ENCODE peak calls at places on chromosome 4, in five cellular contexts. One of them, this sample, is unnamed.

GRCh38 chr4:175369087-175369486 is 443.0 kb downstream of the GPM6A start:
- DNase-seq in left ventricle myocardium inferior: no peak
- DNase-seq in neuronal stem cell: no peak
- DNase-seq in Peyer's patch: no peak
- DNase-seq in iPS DF 6.9: no peak
- DNase-seq in this sample: no peak

GRCh38 chr4:5724377-5724776 is 13.4 kb downstream of the EVC start:
- DNase-seq in left ventricle myocardium inferior: no peak
- DNase-seq in iPS DF 6.9: no peak
- DNase-seq in Peyer's patch: no peak
- DNase-seq in neuronal stem cell: no peak
- DNase-seq in this sample: no peak

GRCh38 chr4:56627985-56628384 is 53.1 kb downstream of the HOPX start:
- DNase-seq in neuronal stem cell: no peak
- DNase-seq in iPS DF 6.9: no peak
- DNase-seq in left ventricle myocardium inferior: no peak
- DNase-seq in Peyer's patch: no peak
- DNase-seq in this sample: no peak

GRCh38 chr4:38678078-38678477 is 14.1 kb downstream of the KLF3 start:
- DNase-seq in left ventricle myocardium inferior: no peak
- DNase-seq in neuronal stem cell: no peak
- DNase-seq in Peyer's patch: no peak
- DNase-seq in iPS DF 6.9: no peak
- DNase-seq in this sample: no peak

GRCh38 chr4:23838131-23838530 is 51.7 kb downstream of the PPARGC1A start:
- DNase-seq in neuronal stem cell: no peak
- DNase-seq in Peyer's patch: no peak
- DNase-seq in iPS DF 6.9: no peak
- DNase-seq in left ventricle myocardium inferior: no peak
- DNase-seq in this sample: no peak

GRCh38 chr4:2931765-2932560 is 31.2 kb downstream of the NOP14 start:
- DNase-seq in Peyer's patch: peak
- DNase-seq in iPS DF 6.9: no peak
- DNase-seq in neuronal stem cell: no peak
- DNase-seq in left ventricle myocardium inferior: peak
- DNase-seq in this sample: no peak

GRCh38 chr4:172998527-172999469 is 169.8 kb upstream of the GALNT7 start:
- DNase-seq in iPS DF 6.9: no peak
- DNase-seq in left ventricle myocardium inferior: no peak
- DNase-seq in Peyer's patch: no peak
- DNase-seq in neuronal stem cell: no peak
- DNase-seq in this sample: no peak

GRCh38 chr4:160826339-160826679 is 1337.5 kb downstream of the FSTL5 start:
- DNase-seq in iPS DF 6.9: no peak
- DNase-seq in left ventricle myocardium inferior: no peak
- DNase-seq in neuronal stem cell: no peak
- DNase-seq in Peyer's patch: no peak
- DNase-seq in this sample: no peak

GRCh38 chr4:170674176-170674575 is 584.4 kb upstream of the AADAT start:
- DNase-seq in Peyer's patch: no peak
- DNase-seq in iPS DF 6.9: no peak
- DNase-seq in left ventricle myocardium inferior: no peak
- DNase-seq in neuronal stem cell: no peak
- DNase-seq in this sample: no peak

GRCh38 chr4:22695917-22696316 is 3.2 kb downstream of the GBA3 start:
- DNase-seq in Peyer's patch: no peak
- DNase-seq in neuronal stem cell: no peak
- DNase-seq in iPS DF 6.9: no peak
- DNase-seq in left ventricle myocardium inferior: no peak
- DNase-seq in this sample: no peak

GRCh38 chr4:176277162-176277904 is 8.3 kb upstream of the ASB5 start:
- DNase-seq in iPS DF 6.9: peak
- DNase-seq in left ventricle myocardium inferior: peak
- DNase-seq in Peyer's patch: peak
- DNase-seq in neuronal stem cell: peak
- DNase-seq in this sample: no peak

GRCh38 chr4:145618210-145618911 is 824 bp upstream of the MMAA start:
- DNase-seq in neuronal stem cell: no peak
- DNase-seq in left ventricle myocardium inferior: no peak
- DNase-seq in Peyer's patch: no peak
- DNase-seq in iPS DF 6.9: no peak
- DNase-seq in this sample: no peak

GRCh38 chr4:96483308-96484030 is 643.6 kb downstream of the PDHA2 start:
- DNase-seq in left ventricle myocardium inferior: no peak
- DNase-seq in neuronal stem cell: no peak
- DNase-seq in iPS DF 6.9: no peak
- DNase-seq in Peyer's patch: no peak
- DNase-seq in this sample: peak

GRCh38 chr4:5524900-5525299 is 183.5 kb downstream of the EVC2 start:
- DNase-seq in iPS DF 6.9: no peak
- DNase-seq in neuronal stem cell: no peak
- DNase-seq in Peyer's patch: no peak
- DNase-seq in left ventricle myocardium inferior: no peak
- DNase-seq in this sample: no peak

GRCh38 chr4:40335508-40335860 is 351 bp downstream of the CHRNA9 start:
- DNase-seq in Peyer's patch: no peak
- DNase-seq in iPS DF 6.9: no peak
- DNase-seq in left ventricle myocardium inferior: no peak
- DNase-seq in neuronal stem cell: no peak
- DNase-seq in this sample: no peak

GRCh38 chr4:8915201-8916200 is 43.9 kb upstream of the HMX1 start:
- DNase-seq in Peyer's patch: peak
- DNase-seq in left ventricle myocardium inferior: no peak
- DNase-seq in neuronal stem cell: no peak
- DNase-seq in iPS DF 6.9: no peak
- DNase-seq in this sample: no peak

GRCh38 chr4:32148120-32148666 is 1428.0 kb downstream of the PCDH7 start:
- DNase-seq in iPS DF 6.9: no peak
- DNase-seq in left ventricle myocardium inferior: no peak
- DNase-seq in Peyer's patch: no peak
- DNase-seq in neuronal stem cell: no peak
- DNase-seq in this sample: no peak

GRCh38 chr4:183505556-183506388 is 914 bp downstream of the ING2 start:
- DNase-seq in Peyer's patch: peak
- DNase-seq in left ventricle myocardium inferior: peak
- DNase-seq in iPS DF 6.9: peak
- DNase-seq in neuronal stem cell: peak
- DNase-seq in this sample: peak

GRCh38 chr4:119041951-119042560 is 93.6 kb upstream of the MYOZ2 start:
- DNase-seq in Peyer's patch: peak
- DNase-seq in iPS DF 6.9: peak
- DNase-seq in neuronal stem cell: peak
- DNase-seq in left ventricle myocardium inferior: no peak
- DNase-seq in this sample: no peak

GRCh38 chr4:77040856-77041576 is 34.8 kb downstream of the CCNI start:
- DNase-seq in neuronal stem cell: no peak
- DNase-seq in left ventricle myocardium inferior: no peak
- DNase-seq in iPS DF 6.9: no peak
- DNase-seq in Peyer's patch: no peak
- DNase-seq in this sample: no peak

GRCh38 chr4:6779667-6780565 is 2.6 kb upstream of the KIAA0232 start:
- DNase-seq in neuronal stem cell: peak
- DNase-seq in left ventricle myocardium inferior: no peak
- DNase-seq in iPS DF 6.9: no peak
- DNase-seq in Peyer's patch: peak
- DNase-seq in this sample: no peak

GRCh38 chr4:143743591-143743990 is 43.1 kb upstream of the FREM3 start:
- DNase-seq in neuronal stem cell: no peak
- DNase-seq in left ventricle myocardium inferior: no peak
- DNase-seq in Peyer's patch: no peak
- DNase-seq in iPS DF 6.9: no peak
- DNase-seq in this sample: no peak

GRCh38 chr4:23130845-23131244 is 438.1 kb downstream of the GBA3 start:
- DNase-seq in neuronal stem cell: no peak
- DNase-seq in Peyer's patch: no peak
- DNase-seq in left ventricle myocardium inferior: no peak
- DNase-seq in iPS DF 6.9: no peak
- DNase-seq in this sample: no peak

GRCh38 chr4:84895283-84895682 is 71.2 kb downstream of the WDFY3 start:
- DNase-seq in iPS DF 6.9: no peak
- DNase-seq in Peyer's patch: no peak
- DNase-seq in left ventricle myocardium inferior: no peak
- DNase-seq in neuronal stem cell: no peak
- DNase-seq in this sample: no peak

GRCh38 chr4:38967260-38968095 is 64.7 kb downstream of the TMEM156 start:
- DNase-seq in iPS DF 6.9: no peak
- DNase-seq in Peyer's patch: no peak
- DNase-seq in left ventricle myocardium inferior: no peak
- DNase-seq in neuronal stem cell: no peak
- DNase-seq in this sample: no peak

GRCh38 chr4:94575652-94576051 is 123.9 kb downstream of the PDLIM5 start:
- DNase-seq in left ventricle myocardium inferior: no peak
- DNase-seq in neuronal stem cell: no peak
- DNase-seq in Peyer's patch: no peak
- DNase-seq in iPS DF 6.9: no peak
- DNase-seq in this sample: no peak

GRCh38 chr4:152106781-152107321 is 346.0 kb upstream of the GATB start:
- DNase-seq in Peyer's patch: no peak
- DNase-seq in iPS DF 6.9: no peak
- DNase-seq in left ventricle myocardium inferior: no peak
- DNase-seq in neuronal stem cell: no peak
- DNase-seq in this sample: no peak

GRCh38 chr4:93834371-93835066 is 6.0 kb downstream of the ATOH1 start:
- DNase-seq in left ventricle myocardium inferior: no peak
- DNase-seq in iPS DF 6.9: no peak
- DNase-seq in Peyer's patch: no peak
- DNase-seq in neuronal stem cell: peak
- DNase-seq in this sample: no peak

GRCh38 chr4:5710962-5711478 is at the start of gene EVC:
- DNase-seq in Peyer's patch: peak
- DNase-seq in iPS DF 6.9: no peak
- DNase-seq in left ventricle myocardium inferior: peak
- DNase-seq in neuronal stem cell: peak
- DNase-seq in this sample: no peak

GRCh38 chr4:1547863-1548637 is 136.1 kb downstream of the FAM53A start:
- DNase-seq in neuronal stem cell: no peak
- DNase-seq in iPS DF 6.9: no peak
- DNase-seq in Peyer's patch: no peak
- DNase-seq in left ventricle myocardium inferior: peak
- DNase-seq in this sample: no peak

GRCh38 chr4:137678796-137679195 is 146.5 kb upstream of the PCDH18 start:
- DNase-seq in left ventricle myocardium inferior: no peak
- DNase-seq in Peyer's patch: no peak
- DNase-seq in neuronal stem cell: no peak
- DNase-seq in iPS DF 6.9: no peak
- DNase-seq in this sample: no peak

GRCh38 chr4:6595897-6596537 is 21.0 kb downstream of the MAN2B2 start:
- DNase-seq in left ventricle myocardium inferior: no peak
- DNase-seq in Peyer's patch: no peak
- DNase-seq in iPS DF 6.9: no peak
- DNase-seq in neuronal stem cell: no peak
- DNase-seq in this sample: no peak

GRCh38 chr4:141455651-141456050 is 180.7 kb upstream of the IL15 start:
- DNase-seq in left ventricle myocardium inferior: no peak
- DNase-seq in iPS DF 6.9: no peak
- DNase-seq in neuronal stem cell: no peak
- DNase-seq in Peyer's patch: no peak
- DNase-seq in this sample: no peak

GRCh38 chr4:140617494-140618060 is 48.8 kb upstream of the UCP1 start:
- DNase-seq in neuronal stem cell: no peak
- DNase-seq in iPS DF 6.9: no peak
- DNase-seq in Peyer's patch: no peak
- DNase-seq in left ventricle myocardium inferior: no peak
- DNase-seq in this sample: no peak

GRCh38 chr4:147994076-147994475 is 262.2 kb downstream of the ARHGAP10 start:
- DNase-seq in left ventricle myocardium inferior: no peak
- DNase-seq in neuronal stem cell: no peak
- DNase-seq in Peyer's patch: no peak
- DNase-seq in iPS DF 6.9: no peak
- DNase-seq in this sample: no peak

This sample was measured in iPS DF 19.7.